ENCODE peak calls at places on chromosomes 7 and 10, in eight cellular contexts. One of them, this sample, is unnamed.

GRCh38 chr7:16915405-16915804 is 33.6 kb upstream of the AGR3 start:
- DNase-seq in anterior cingulate cortex: no peak
- DNase-seq in NCI-H82: no peak
- DNase-seq in NCI-H460: no peak
- DNase-seq in right atrium auricular region: no peak
- DNase-seq in lower leg skin: no peak
- DNase-seq in stimulated activated CD4-positive, alpha-beta T cell treated with anti-CD3 and anti-CD28 coated beads, Interleukin-2, amount 100 ng/mL, for 24 hours: no peak
- DNase-seq in fibroblast of the aortic adventitia: peak; percentile 76
- DNase-seq in this sample: no peak

GRCh38 chr7:141339603-141340002 is 211.6 kb upstream of the AGK start:
- DNase-seq in lower leg skin: no peak
- DNase-seq in NCI-H460: no peak
- DNase-seq in anterior cingulate cortex: no peak
- DNase-seq in stimulated activated CD4-positive, alpha-beta T cell treated with anti-CD3 and anti-CD28 coated beads, Interleukin-2, amount 100 ng/mL, for 24 hours: no peak
- DNase-seq in NCI-H82: no peak
- DNase-seq in right atrium auricular region: no peak
- DNase-seq in fibroblast of the aortic adventitia: no peak
- DNase-seq in this sample: no peak

GRCh38 chr7:150738092-150739044 is 1.1 kb downstream of the GIMAP5 start:
- DNase-seq in stimulated activated CD4-positive, alpha-beta T cell treated with anti-CD3 and anti-CD28 coated beads, Interleukin-2, amount 100 ng/mL, for 24 hours: no peak
- DNase-seq in fibroblast of the aortic adventitia: no peak
- DNase-seq in NCI-H82: no peak
- DNase-seq in NCI-H460: no peak
- DNase-seq in right atrium auricular region: no peak
- DNase-seq in anterior cingulate cortex: no peak
- DNase-seq in lower leg skin: no peak
- DNase-seq in this sample: no peak

GRCh38 chr7:34042406-34042805 is 137.1 kb downstream of the BMPER start:
- DNase-seq in NCI-H82: no peak
- DNase-seq in anterior cingulate cortex: no peak
- DNase-seq in right atrium auricular region: no peak
- DNase-seq in NCI-H460: no peak
- DNase-seq in fibroblast of the aortic adventitia: peak; percentile 44
- DNase-seq in lower leg skin: no peak
- DNase-seq in stimulated activated CD4-positive, alpha-beta T cell treated with anti-CD3 and anti-CD28 coated beads, Interleukin-2, amount 100 ng/mL, for 24 hours: no peak
- DNase-seq in this sample: no peak

GRCh38 chr10:132503581-132504421 is 33.8 kb upstream of the INPP5A start:
- DNase-seq in anterior cingulate cortex: no peak
- DNase-seq in stimulated activated CD4-positive, alpha-beta T cell treated with anti-CD3 and anti-CD28 coated beads, Interleukin-2, amount 100 ng/mL, for 24 hours: no peak
- DNase-seq in lower leg skin: no peak
- DNase-seq in NCI-H82: no peak
- DNase-seq in right atrium auricular region: no peak
- DNase-seq in fibroblast of the aortic adventitia: no peak
- DNase-seq in NCI-H460: no peak
- DNase-seq in this sample: no peak

GRCh38 chr10:31622993-31623392 is 304.0 kb downstream of the ZEB1 start:
- DNase-seq in NCI-H460: no peak
- DNase-seq in lower leg skin: no peak
- DNase-seq in right atrium auricular region: no peak
- DNase-seq in stimulated activated CD4-positive, alpha-beta T cell treated with anti-CD3 and anti-CD28 coated beads, Interleukin-2, amount 100 ng/mL, for 24 hours: no peak
- DNase-seq in anterior cingulate cortex: no peak
- DNase-seq in NCI-H82: peak; percentile 11
- DNase-seq in fibroblast of the aortic adventitia: peak; percentile 96
- DNase-seq in this sample: no peak

GRCh38 chr7:34048445-34048844 is 143.1 kb downstream of the BMPER start:
- DNase-seq in stimulated activated CD4-positive, alpha-beta T cell treated with anti-CD3 and anti-CD28 coated beads, Interleukin-2, amount 100 ng/mL, for 24 hours: no peak
- DNase-seq in fibroblast of the aortic adventitia: peak; percentile 25
- DNase-seq in lower leg skin: no peak
- DNase-seq in NCI-H460: no peak
- DNase-seq in right atrium auricular region: no peak
- DNase-seq in NCI-H82: no peak
- DNase-seq in anterior cingulate cortex: no peak
- DNase-seq in this sample: no peak

GRCh38 chr7:29453022-29453421 is 110.6 kb upstream of the PRR15 start:
- DNase-seq in right atrium auricular region: no peak
- DNase-seq in lower leg skin: no peak
- DNase-seq in anterior cingulate cortex: no peak
- DNase-seq in NCI-H460: no peak
- DNase-seq in stimulated activated CD4-positive, alpha-beta T cell treated with anti-CD3 and anti-CD28 coated beads, Interleukin-2, amount 100 ng/mL, for 24 hours: no peak
- DNase-seq in NCI-H82: no peak
- DNase-seq in fibroblast of the aortic adventitia: peak; percentile 13
- DNase-seq in this sample: no peak

GRCh38 chr7:135164357-135165021 is 6.0 kb downstream of the CYREN start:
- DNase-seq in stimulated activated CD4-positive, alpha-beta T cell treated with anti-CD3 and anti-CD28 coated beads, Interleukin-2, amount 100 ng/mL, for 24 hours: no peak
- DNase-seq in fibroblast of the aortic adventitia: no peak
- DNase-seq in right atrium auricular region: no peak
- DNase-seq in lower leg skin: peak; percentile 90
- DNase-seq in anterior cingulate cortex: no peak
- DNase-seq in NCI-H82: no peak
- DNase-seq in NCI-H460: no peak
- DNase-seq in this sample: no peak

GRCh38 chr7:112124367-112124766 is 81.8 kb downstream of the DOCK4 start:
- DNase-seq in right atrium auricular region: no peak
- DNase-seq in stimulated activated CD4-positive, alpha-beta T cell treated with anti-CD3 and anti-CD28 coated beads, Interleukin-2, amount 100 ng/mL, for 24 hours: no peak
- DNase-seq in anterior cingulate cortex: no peak
- DNase-seq in fibroblast of the aortic adventitia: no peak
- DNase-seq in NCI-H82: no peak
- DNase-seq in lower leg skin: no peak
- DNase-seq in NCI-H460: no peak
- DNase-seq in this sample: no peak

GRCh38 chr10:96334888-96335526 is 23.8 kb downstream of the OPALIN start:
- DNase-seq in right atrium auricular region: no peak
- DNase-seq in lower leg skin: no peak
- DNase-seq in anterior cingulate cortex: no peak
- DNase-seq in NCI-H460: peak; percentile 38
- DNase-seq in stimulated activated CD4-positive, alpha-beta T cell treated with anti-CD3 and anti-CD28 coated beads, Interleukin-2, amount 100 ng/mL, for 24 hours: no peak
- DNase-seq in fibroblast of the aortic adventitia: peak; percentile 56
- DNase-seq in NCI-H82: peak; percentile 45
- DNase-seq in this sample: peak; percentile 26

GRCh38 chr7:149007615-149008014 is 20.7 kb downstream of the PDIA4 start:
- DNase-seq in anterior cingulate cortex: no peak
- DNase-seq in NCI-H82: peak; percentile 27
- DNase-seq in stimulated activated CD4-positive, alpha-beta T cell treated with anti-CD3 and anti-CD28 coated beads, Interleukin-2, amount 100 ng/mL, for 24 hours: no peak
- DNase-seq in fibroblast of the aortic adventitia: no peak
- DNase-seq in NCI-H460: no peak
- DNase-seq in right atrium auricular region: no peak
- DNase-seq in lower leg skin: no peak
- DNase-seq in this sample: no peak